ENCODE peak calls at places on chromosomes 2 and 18, in four cellular contexts. E is activated CD4-positive, alpha-beta T cell treated with anti-CD3 and anti-CD28 coated beads, Interleukin-2, amount 50 U/mL, for 1 hour; T is transverse colon; O is germinal center. P is an unnamed sample.

GRCh38 chr2:127229555-127229954 is 9.5 kb upstream of the CYP27C1 start:
- DNase-seq in E (no peak), T (no peak), O (no peak), P (no peak)

GRCh38 chr2:15302154-15302553 is 259.0 kb downstream of the NBAS start:
- DNase-seq in E (no peak), T (no peak), O (no peak), P (no peak)

GRCh38 chr2:199911052-199911876 is at the start of gene C2orf69:
- DNase-seq in E (peak; percentile 88), T (peak; percentile 98), O (peak; percentile 93), P (peak; percentile 82)

GRCh38 chr2:18623782-18624181 is 34.4 kb upstream of the NT5C1B start:
- DNase-seq in E (no peak), T (no peak), O (no peak), P (no peak)

GRCh38 chr2:218671077-218671653 is 637 bp downstream of the RNF25 start:
- DNase-seq in E (no peak), T (no peak), O (no peak), P (no peak)

GRCh38 chr2:202521470-202521869 is 113.3 kb upstream of the FAM117B start:
- DNase-seq in E (no peak), T (no peak), O (no peak), P (no peak)

GRCh38 chr2:6730821-6731220 is 134.9 kb downstream of the CMPK2 start:
- DNase-seq in E (no peak), T (no peak), O (no peak), P (no peak)

GRCh38 chr18:59268722-59269562 is 4.3 kb downstream of the RAX start:
- DNase-seq in E (no peak), T (no peak), O (peak; percentile 71), P (no peak)

GRCh38 chr2:192070099-192070498 is 124.6 kb downstream of the TMEFF2 start:
- DNase-seq in E (no peak), T (no peak), O (no peak), P (no peak)

GRCh38 chr2:54120950-54121349 is 5.5 kb downstream of the ACYP2 start:
- DNase-seq in E (no peak), T (no peak), O (no peak), P (no peak)

GRCh38 chr2:71070294-71071025 is 2.0 kb downstream of the NAGK start:
- DNase-seq in E (no peak), T (no peak), O (peak; percentile 28), P (no peak)

GRCh38 chr2:143742631-143743030 is 613.4 kb downstream of the ARHGAP15 start:
- DNase-seq in E (no peak), T (no peak), O (no peak), P (no peak)

GRCh38 chr18:58955738-58956137 is 91.1 kb downstream of the ZNF532 start:
- DNase-seq in E (no peak), T (no peak), O (no peak), P (no peak)

GRCh38 chr2:112004246-112004645 is 50.8 kb upstream of the TMEM87B start:
- DNase-seq in E (no peak), T (peak; percentile 46), O (peak; percentile 29), P (no peak)

GRCh38 chr2:219752731-219753130 is 125.3 kb downstream of the SLC4A3 start:
- DNase-seq in E (no peak), T (no peak), O (no peak), P (no peak)

GRCh38 chr18:79796531-79797390 is 977 bp upstream of the KCNG2 start:
- DNase-seq in E (no peak), T (no peak), O (no peak), P (no peak)

GRCh38 chr2:209331291-209331844 is 92.5 kb upstream of the MAP2 start:
- DNase-seq in E (no peak), T (no peak), O (no peak), P (peak; percentile 8)

GRCh38 chr2:164960159-164960558 is 4.8 kb upstream of the SLC38A11 start:
- DNase-seq in E (no peak), T (no peak), O (no peak), P (no peak)

GRCh38 chr2:45707661-45708060 is 56.2 kb downstream of the PRKCE start:
- DNase-seq in E (no peak), T (no peak), O (no peak), P (no peak)

GRCh38 chr2:181785677-181786344 is 105.5 kb upstream of the NEUROD1 start:
- DNase-seq in E (no peak), T (no peak), O (no peak), P (no peak)

P was measured in CD4-positive, CD25-positive, alpha-beta regulatory T cell.